ENCODE peak calls at places on chromosomes 11 and 22, in four cellular contexts. L, R, A and B are unnamed samples.

GRCh38 chr11:76769071-76769560 is 14.0 kb upstream of the TSKU start:
- DNase-seq in L (peak), A (no peak), R (no peak), B (no peak)

GRCh38 chr11:77710358-77710757 is 72.8 kb upstream of the CLNS1A start:
- DNase-seq in L (no peak), A (peak), R (no peak), B (no peak)

GRCh38 chr11:2885017-2885675 is 429 bp downstream of the CDKN1C start:
- DNase-seq in A (no peak), L (peak), R (peak), B (no peak)

GRCh38 chr11:34891611-34892010 is 24.6 kb downstream of the APIP start:
- DNase-seq in L (no peak), R (no peak), A (no peak), B (no peak)

GRCh38 chr22:30649430-30650007 is 13.9 kb downstream of the SLC35E4 start:
- DNase-seq in L (peak), A (peak), R (no peak), B (peak)

GRCh38 chr11:64531906-64532312 is 59.1 kb upstream of the SLC22A12 start:
- DNase-seq in R (no peak), L (no peak), A (no peak), B (no peak)

GRCh38 chr11:61654397-61654829 is 25.8 kb upstream of the DAGLA start:
- DNase-seq in L (peak), A (no peak), R (no peak), B (no peak)

GRCh38 chr11:5689551-5689983 is at the start of gene TRIM22:
- DNase-seq in A (peak), L (peak), R (peak), B (peak)

GRCh38 chr11:85827768-85828639 is 17.1 kb upstream of the SYTL2 start:
- DNase-seq in R (no peak), A (peak), L (no peak), B (peak)

GRCh38 chr11:110491577-110492352 is 62.0 kb downstream of the FDX1 start:
- DNase-seq in A (no peak), R (no peak), L (no peak), B (no peak)

GRCh38 chr11:47189100-47189834 is 3.0 kb upstream of the PACSIN3 start:
- DNase-seq in A (peak), L (no peak), R (no peak), B (no peak)

GRCh38 chr11:33687733-33688479 is 12.7 kb downstream of the C11orf91 start:
- DNase-seq in A (no peak), L (peak), R (peak), B (peak)

GRCh38 chr11:3091846-3092602 is 34.8 kb upstream of the CARS1 start:
- DNase-seq in A (peak), R (peak), L (peak), B (no peak)

GRCh38 chr11:22192642-22193347 is at the start of gene ANO5:
- DNase-seq in A (no peak), L (peak), R (peak), B (no peak)

GRCh38 chr11:58958500-58958899 is 19.2 kb downstream of the GLYATL1 start:
- DNase-seq in R (no peak), A (no peak), L (peak), B (no peak)

GRCh38 chr11:11010624-11011127 is 152.8 kb upstream of the ZBED5 start:
- DNase-seq in A (peak), R (no peak), L (peak), B (no peak)

GRCh38 chr11:65870307-65870658 is 2.3 kb downstream of the EFEMP2 start:
- DNase-seq in A (no peak), L (no peak), R (peak), B (no peak)

GRCh38 chr11:125376117-125376516 is 119.9 kb downstream of the FEZ1 start:
- DNase-seq in L (no peak), A (peak), R (peak), B (no peak)

GRCh38 chr11:44874284-44874683 is 76.4 kb downstream of the TP53I11 start:
- DNase-seq in R (no peak), L (no peak), A (no peak), B (no peak)

GRCh38 chr11:16805942-16806341 is 67.5 kb downstream of the C11orf58 start:
- DNase-seq in A (no peak), L (no peak), R (no peak), B (no peak)

GRCh38 chr11:134017773-134018430 is 51.0 kb upstream of the JAM3 start:
- DNase-seq in A (no peak), L (no peak), R (no peak), B (no peak)

GRCh38 chr11:35247428-35247827 is 108.5 kb downstream of the CD44 start:
- DNase-seq in R (no peak), L (no peak), A (no peak), B (no peak)

GRCh38 chr22:45831394-45831793 is 145.6 kb downstream of the WNT7B start:
- DNase-seq in L (no peak), A (peak), R (no peak), B (no peak)

GRCh38 chr11:58905141-58905715 is 34.1 kb upstream of the GLYATL1 start:
- DNase-seq in R (no peak), A (no peak), L (peak), B (no peak)

GRCh38 chr22:37182949-37183245 is 5.2 kb downstream of the C1QTNF6 start:
- DNase-seq in L (no peak), R (no peak), A (no peak), B (no peak)

GRCh38 chr11:114073506-114074381 is 14.2 kb downstream of the ZBTB16 start:
- DNase-seq in R (no peak), A (no peak), L (no peak), B (no peak)

GRCh38 chr11:121928597-121929580 is 187.1 kb downstream of the BLID start:
- DNase-seq in A (no peak), L (no peak), R (peak), B (no peak)

GRCh38 chr11:15968461-15969130 is 387.8 kb downstream of the SOX6 start:
- DNase-seq in L (peak), A (no peak), R (no peak), B (no peak)

GRCh38 chr22:41197046-41197807 is 7.9 kb upstream of the L3MBTL2 start:
- DNase-seq in L (peak), R (peak), A (peak), B (no peak)

GRCh38 chr11:13294771-13295579 is 17.4 kb downstream of the BMAL1 start:
- DNase-seq in R (no peak), L (no peak), A (no peak), B (no peak)

GRCh38 chr11:15562230-15562629 is 447.5 kb downstream of the INSC start:
- DNase-seq in A (no peak), R (no peak), L (no peak), B (no peak)

GRCh38 chr11:3866206-3866605 is 10.7 kb downstream of the STIM1 start:
- DNase-seq in A (no peak), R (no peak), L (no peak), B (no peak)

GRCh38 chr11:1002091-1002984 is 34.2 kb downstream of the MUC6 start:
- DNase-seq in L (no peak), A (no peak), R (no peak), B (no peak)